ENCODE peak calls at places on chromosomes 6 and 20, in four cellular contexts. R, X, Y and Q are unnamed samples. For H3K9me1, the result is how much of the 10 kb centered on the place peaks cover.

GRCh38 chr20:61956396-61957342 is 109.0 kb downstream of the TAF4 start:
- DNase-seq in X (no peak), Y (no peak), R (peak), Q (no peak)

GRCh38 chr20:38180781-38181180 is 15.7 kb upstream of the TGM2 start:
- DNase-seq in R (peak), X (no peak), Y (no peak), Q (no peak)

GRCh38 chr6:45663181-45664180 is 285.7 kb upstream of the SUPT3H start:
- DNase-seq in R (no peak), Y (peak), X (no peak), Q (no peak)

GRCh38 chr6:97497713-97498331 is 214.8 kb upstream of the MMS22L start:
- DNase-seq in X (peak), R (peak), Y (peak), Q (peak)

GRCh38 chr20:4866429-4866828 is 134.9 kb downstream of the SLC23A2 start:
- DNase-seq in R (no peak), Y (no peak), X (no peak), Q (no peak)

GRCh38 chr6:130557481-130558112 is 191.8 kb downstream of the TMEM200A start:
- DNase-seq in Y (no peak), X (no peak), R (no peak), Q (no peak)

GRCh38 chr6:165858571-165858970 is 195.5 kb upstream of the PDE10A start:
- DNase-seq in X (no peak), Y (no peak), R (peak), Q (no peak)

GRCh38 chr20:24672181-24672880 is 202.9 kb downstream of the SYNDIG1 start:
- DNase-seq in R (no peak), X (no peak), Y (no peak), Q (no peak)

GRCh38 chr6:85580878-85581267 is 12.8 kb downstream of the SNX14 start:
- DNase-seq in X (peak), Y (no peak), R (peak), Q (no peak)

GRCh38 chr6:52340603-52340880 is 21.4 kb upstream of the PAQR8 start:
- DNase-seq in Y (no peak), X (no peak), R (no peak), Q (no peak)

GRCh38 chr6:112251170-112251945 is 3.0 kb downstream of the LAMA4 start:
- DNase-seq in Y (peak), X (no peak), R (peak), Q (no peak)

GRCh38 chr6:112253505-112253841 is 894 bp downstream of the LAMA4 start:
- DNase-seq in X (no peak), R (no peak), Y (no peak), Q (no peak)

GRCh38 chr6:112254921-112255320 is 554 bp upstream of the LAMA4 start:
- DNase-seq in X (no peak), R (no peak), Y (no peak), Q (no peak)

GRCh38 chr6:112253842-112254816 is at the start of gene LAMA4:
- DNase-seq in R (peak), X (no peak), Y (peak), Q (no peak)

GRCh38 chr6:112252571-112253504 is 1.5 kb downstream of the LAMA4 start:
- DNase-seq in R (peak), X (no peak), Y (peak), Q (no peak)
- H3K9me1 ChIP-seq in R (under half), X (under half), Y (under half), Q (under half)

GRCh38 chr6:115832186-115832585 is 228.5 kb downstream of the FRK start:
- DNase-seq in X (no peak), Y (no peak), R (no peak), Q (no peak)

DNA sequence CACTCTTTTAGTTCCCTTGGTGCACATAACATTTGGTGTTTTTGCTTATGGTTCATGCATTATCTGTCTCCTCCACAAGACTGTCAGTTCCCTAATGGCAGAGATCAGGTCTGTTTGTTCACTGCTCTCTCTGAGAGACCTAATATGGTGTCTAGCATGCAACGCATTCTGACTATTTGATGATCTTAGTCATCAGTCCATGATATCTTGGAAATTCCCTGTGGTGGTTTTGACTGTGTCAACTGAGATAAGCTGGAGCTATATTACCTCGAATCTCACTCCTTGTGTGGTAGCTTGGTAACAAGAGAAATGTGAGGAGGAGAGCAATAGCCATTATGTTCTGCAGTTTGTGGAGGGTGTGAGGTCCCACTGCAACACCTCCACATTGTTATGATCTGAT is 229.8 kb downstream of the FRK start:
- DNase-seq in Y (no peak), X (peak), R (no peak), Q (no peak)
- H3K9me1 ChIP-seq in Y (under half), X (under half), R (under half), Q (under half)

GRCh38 chr6:149995971-149996370 is 29.4 kb downstream of the RAET1L start:
- DNase-seq in X (no peak), Y (no peak), R (no peak), Q (no peak)
- H3K9me1 ChIP-seq in X (under half), Y (under half), R (under half), Q (under half)

DNA sequence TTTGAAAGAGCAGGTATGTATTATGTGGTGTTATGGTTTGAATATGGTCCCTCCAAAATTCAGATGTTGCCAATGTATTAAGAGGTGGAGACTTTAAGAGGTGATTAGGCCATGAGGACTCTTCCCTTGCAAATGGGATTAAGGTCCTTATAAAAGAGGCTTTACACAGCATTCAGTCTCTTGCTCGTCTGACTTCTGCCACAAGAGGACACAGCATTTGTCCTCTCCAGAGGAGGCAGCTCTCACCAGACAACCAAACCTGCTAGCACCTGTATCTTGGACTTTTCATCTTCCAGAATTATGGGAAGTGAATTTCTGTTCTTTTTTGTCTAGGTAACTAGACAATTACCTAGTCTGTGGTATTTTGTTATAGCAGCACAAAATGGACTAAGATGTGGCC is 136.0 kb upstream of the DTNBP1 start:
- DNase-seq in Y (no peak), R (no peak), X (no peak), Q (no peak)
- H3K9me1 ChIP-seq in Y (under half), R (under half), X (under half), Q (under half)

GRCh38 chr6:53440331-53440730 is 91.6 kb upstream of the ELOVL5 start:
- DNase-seq in Y (no peak), R (no peak), X (no peak), Q (no peak)

GRCh38 chr6:53441035-53441493 is 92.3 kb upstream of the ELOVL5 start:
- DNase-seq in Y (no peak), R (peak), X (no peak), Q (no peak)

GRCh38 chr6:53437557-53438202 is 88.9 kb upstream of the ELOVL5 start:
- DNase-seq in X (peak), R (peak), Y (peak), Q (no peak)

GRCh38 chr6:53441761-53442160 is 93.0 kb upstream of the ELOVL5 start:
- DNase-seq in R (peak), Y (no peak), X (no peak), Q (no peak)

DNA sequence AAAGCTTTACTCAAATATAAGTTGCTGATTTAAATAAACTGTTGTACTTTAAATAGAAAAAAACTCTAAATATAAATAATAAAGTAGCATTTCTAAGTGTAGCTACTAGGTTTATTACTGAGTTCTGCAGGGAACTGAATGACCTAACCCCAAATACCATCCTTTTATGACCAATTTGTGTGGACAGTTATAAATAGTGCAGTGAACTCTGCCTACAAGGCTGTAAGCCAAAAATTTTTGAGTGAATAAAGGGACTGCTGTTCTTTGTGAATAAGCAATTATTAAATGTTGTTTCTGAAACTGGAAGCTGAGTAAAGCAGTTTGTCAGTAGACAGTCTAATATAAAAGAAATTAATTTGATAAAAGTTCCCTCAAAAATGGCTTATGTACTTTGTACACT is 90.8 kb upstream of the ELOVL5 start:
- DNase-seq in Y (no peak), X (no peak), R (peak), Q (no peak)
- H3K9me1 ChIP-seq in Y (under half), X (under half), R (under half), Q (under half)

DNA sequence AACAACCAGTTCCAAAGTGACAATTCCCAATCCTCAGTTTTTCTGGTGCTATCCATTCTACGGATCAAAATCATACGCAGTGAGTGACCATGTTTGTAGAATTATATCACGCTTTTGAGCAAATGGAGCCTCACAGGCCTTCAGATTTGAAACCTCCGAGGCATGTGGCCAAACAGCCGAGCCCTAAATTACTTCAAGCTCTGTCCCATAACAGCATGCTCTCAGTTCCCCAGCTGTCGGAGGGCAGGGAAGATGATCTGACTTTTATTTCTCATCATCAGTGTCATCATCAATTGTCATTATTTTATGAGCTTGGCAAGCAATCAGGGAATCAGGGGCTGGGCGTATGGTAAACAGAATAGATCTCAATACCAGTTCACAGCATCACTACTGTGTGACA is 73.2 kb downstream of the PSMG4 start:
- DNase-seq in Y (no peak), R (no peak), X (no peak), Q (no peak)
- H3K9me1 ChIP-seq in Y (under half), R (under half), X (under half), Q (under half)